ENCODE peak calls at places on chromosomes 13 and 19, in ten cellular contexts. H, I, Q, K, Y, X, E, U, L and Z are unnamed samples.

GRCh38 chr13:93875527-93875926 is 604.0 kb downstream of the DCT start:
- DNase-seq in H (no peak), I (peak; percentile 67), Q (no peak), K (no peak), Y (no peak), X (no peak), E (no peak), U (no peak), L (no peak), Z (no peak)

GRCh38 chr19:3403489-3404323 is 37.3 kb downstream of the NFIC start:
- DNase-seq in H (no peak), I (peak; percentile 96), Q (peak; percentile 94), K (peak; percentile 94), Y (peak; percentile 92), X (peak; percentile 48), E (peak; percentile 70), U (no peak), L (peak; percentile 95), Z (peak; percentile 81)

GRCh38 chr13:99153219-99153618 is 47.4 kb upstream of the UBAC2 start:
- DNase-seq in H (no peak), I (peak; percentile 62), Q (no peak), K (no peak), Y (no peak), X (no peak), E (no peak), U (no peak), L (no peak), Z (no peak)

GRCh38 chr19:16111909-16112752 is 442 bp downstream of the RAB8A start:
- DNase-seq in H (no peak), I (no peak), Q (peak; percentile 63), K (no peak), Y (no peak), X (no peak), E (no peak), U (no peak), L (no peak), Z (no peak)

GRCh38 chr19:16164222-16164890 is 9.0 kb downstream of the CIB3 start:
- DNase-seq in H (no peak), I (no peak), Q (peak; percentile 87), K (no peak), Y (no peak), X (peak; percentile 27), E (no peak), U (no peak), L (no peak), Z (no peak)

GRCh38 chr19:1410136-1410786 is 2.9 kb downstream of the DAZAP1 start:
- DNase-seq in H (no peak), I (peak; percentile 76), Q (no peak), K (no peak), Y (no peak), X (no peak), E (no peak), U (no peak), L (no peak), Z (no peak)

GRCh38 chr13:20160346-20161274 is at the start of gene GJA3:
- DNase-seq in H (peak; percentile 84), I (peak; percentile 44), Q (no peak), K (no peak), Y (no peak), X (no peak), E (peak; percentile 85), U (no peak), L (no peak), Z (no peak)

GRCh38 chr13:34700155-34700554 is 241.9 kb upstream of the NBEA start:
- DNase-seq in H (no peak), I (no peak), Q (no peak), K (no peak), Y (no peak), X (no peak), E (no peak), U (no peak), L (no peak), Z (no peak)

GRCh38 chr13:103349664-103350063 is 283.4 kb upstream of the SLC10A2 start:
- DNase-seq in H (no peak), I (no peak), Q (no peak), K (no peak), Y (peak; percentile 20), X (no peak), E (no peak), U (peak; percentile 72), L (no peak), Z (no peak)

GRCh38 chr19:45514376-45515051 is 7.2 kb downstream of the VASP start:
- DNase-seq in H (no peak), I (no peak), Q (peak; percentile 89), K (no peak), Y (no peak), X (peak; percentile 95), E (no peak), U (no peak), L (no peak), Z (no peak)

DNA sequence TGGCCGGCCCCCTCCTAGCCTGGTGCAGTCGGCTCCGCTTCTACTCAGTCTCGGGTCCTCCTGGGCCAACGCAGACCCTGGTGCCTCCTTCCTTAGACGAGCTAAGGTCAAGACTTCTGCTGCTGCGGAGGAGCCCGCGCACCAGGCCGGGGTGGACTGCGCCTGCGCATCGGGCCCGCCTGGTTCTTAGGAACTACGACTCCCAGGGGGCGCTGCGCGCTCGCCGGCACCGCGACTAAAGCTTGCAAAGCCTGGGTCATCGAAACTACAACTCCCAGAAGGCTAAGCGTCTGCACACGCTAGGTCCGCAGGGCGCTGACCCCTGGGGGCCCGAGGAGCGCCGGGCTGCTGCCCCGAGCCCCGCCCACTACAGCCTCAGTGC is at the start of gene ZNF835:
- DNase-seq in H (no peak), I (peak; percentile 2), Q (peak; percentile 84), K (peak; percentile 86), Y (peak; percentile 96), X (no peak), E (peak; percentile 53), U (no peak), L (peak; percentile 94), Z (peak; percentile 63)
- H3K4me3 ChIP-seq in H (no peak within 1 kb of the TSS), I (no peak within 1 kb of the TSS), Q (peak within 1 kb of the TSS; percentile 34), K (peak within 1 kb of the TSS; percentile 60), Y (peak within 1 kb of the TSS; percentile 78), X (no peak within 1 kb of the TSS), E (no peak within 1 kb of the TSS), U (no peak within 1 kb of the TSS), L (peak within 1 kb of the TSS; percentile 68), Z (peak within 1 kb of the TSS; percentile 79)

DNA sequence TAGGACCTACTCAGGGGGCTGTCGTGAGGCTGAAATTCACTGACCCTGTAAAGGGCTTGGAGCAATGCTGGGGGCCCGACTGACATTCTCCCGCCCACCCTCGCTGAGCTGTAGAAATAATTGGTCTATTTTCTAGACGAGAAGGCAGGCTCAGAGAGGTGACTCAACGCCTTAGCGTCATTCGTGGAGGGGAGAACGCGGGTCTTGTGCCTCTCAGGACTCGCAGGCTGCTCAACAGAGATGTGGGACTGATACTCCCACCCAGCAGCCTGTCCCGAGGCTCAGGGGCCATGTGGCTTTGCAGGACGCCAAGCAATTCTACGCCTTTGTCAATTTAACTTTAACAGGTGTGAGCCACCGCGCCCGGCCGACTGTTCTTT is 23.6 kb upstream of the ASPDH start:
- DNase-seq in H (no peak), I (peak; percentile 9), Q (no peak), K (no peak), Y (no peak), X (no peak), E (no peak), U (no peak), L (no peak), Z (no peak)
- H3K4me1 ChIP-seq in H (no peaks in the 10 kb centered on the region), I (no peaks in the 10 kb centered on the region), Q (no peaks in the 10 kb centered on the region), K (no peaks in the 10 kb centered on the region), Y (no peaks in the 10 kb centered on the region), X (no peaks in the 10 kb centered on the region), E (no peaks in the 10 kb centered on the region), U (no peaks in the 10 kb centered on the region), L (no peaks in the 10 kb centered on the region), Z (no peaks in the 10 kb centered on the region)

GRCh38 chr19:17557461-17557860 is 2.0 kb downstream of the COLGALT1 start:
- DNase-seq in H (no peak), I (no peak), Q (no peak), K (no peak), Y (no peak), X (no peak), E (no peak), U (no peak), L (no peak), Z (no peak)

GRCh38 chr19:17556995-17557394 is 1.5 kb downstream of the COLGALT1 start:
- DNase-seq in H (no peak), I (no peak), Q (no peak), K (no peak), Y (no peak), X (no peak), E (no peak), U (no peak), L (no peak), Z (no peak)

GRCh38 chr19:17555480-17555928 is at the start of gene COLGALT1:
- DNase-seq in H (peak; percentile 100), I (peak; percentile 93), Q (peak; percentile 98), K (peak; percentile 99), Y (peak; percentile 98), X (peak; percentile 89), E (peak; percentile 98), U (peak; percentile 98), L (peak; percentile 99), Z (peak; percentile 95)

GRCh38 chr19:17554968-17555479 is 425 bp upstream of the COLGALT1 start:
- DNase-seq in H (no peak), I (no peak), Q (no peak), K (no peak), Y (no peak), X (no peak), E (no peak), U (no peak), L (no peak), Z (no peak)

GRCh38 chr19:17555929-17556813 is 722 bp downstream of the COLGALT1 start:
- DNase-seq in H (peak; percentile 55), I (peak; percentile 45), Q (peak; percentile 65), K (peak; percentile 78), Y (peak; percentile 58), X (no peak), E (peak; percentile 82), U (peak; percentile 66), L (peak; percentile 36), Z (no peak)
- TF ChIP-seq CTCF in H (no peak), I (no peak), Q (no peak), K (no peak), Y (no peak), X (peak; percentile 48), E (no peak), U (no peak), L (no peak), Z (no peak)

GRCh38 chr19:35958660-35959039 is 22.5 kb downstream of the LRFN3 start:
- DNase-seq in H (no peak), I (no peak), Q (no peak), K (no peak), Y (no peak), X (no peak), E (peak; percentile 46), U (no peak), L (no peak), Z (no peak)

GRCh38 chr19:35960432-35960972 is 24.3 kb downstream of the LRFN3 start:
- DNase-seq in H (no peak), I (no peak), Q (no peak), K (no peak), Y (no peak), X (no peak), E (no peak), U (no peak), L (no peak), Z (no peak)

GRCh38 chr19:35959968-35960320 is 23.8 kb downstream of the LRFN3 start:
- DNase-seq in H (no peak), I (no peak), Q (no peak), K (no peak), Y (no peak), X (no peak), E (peak; percentile 53), U (no peak), L (no peak), Z (no peak)

GRCh38 chr19:35955881-35956634 is 19.9 kb downstream of the LRFN3 start:
- DNase-seq in H (no peak), I (no peak), Q (no peak), K (no peak), Y (no peak), X (no peak), E (no peak), U (no peak), L (no peak), Z (no peak)

GRCh38 chr19:35959040-35959967 is 23.1 kb downstream of the LRFN3 start:
- DNase-seq in H (peak; percentile 58), I (no peak), Q (no peak), K (no peak), Y (no peak), X (no peak), E (peak; percentile 71), U (peak; percentile 36), L (no peak), Z (no peak)
- H3K4me3 ChIP-seq in H (peak overlapping the region; percentile 32), I (no peak overlapping the region), Q (no peak overlapping the region), K (peak overlapping the region; percentile 21), Y (no peak overlapping the region), X (no peak overlapping the region), E (no peak overlapping the region), U (peak overlapping the region; percentile 26), L (no peak overlapping the region), Z (peak overlapping the region; percentile 41)